ENCODE peak calls at places on chromosomes 5 and 9, in five cellular contexts. N, S, M, E and W are unnamed samples.

GRCh38 chr5:83149671-83150070 is 72.3 kb downstream of the XRCC4 start:
- DNase-seq in N (no peak), S (no peak), M (no peak), E (no peak), W (no peak)

GRCh38 chr9:111599092-111599947 is at the start of gene PTGR1:
- DNase-seq in N (peak), S (peak), M (peak), E (peak), W (peak)

GRCh38 chr5:136780518-136780917 is 415.2 kb upstream of the TRPC7 start:
- DNase-seq in N (no peak), S (no peak), M (no peak), E (no peak), W (no peak)

GRCh38 chr5:31993182-31993961 is 180.7 kb downstream of the GOLPH3 start:
- DNase-seq in N (no peak), S (no peak), M (no peak), E (no peak), W (no peak)

GRCh38 chr5:159797566-159797965 is 118.7 kb upstream of the ADRA1B start:
- DNase-seq in N (no peak), S (no peak), M (no peak), E (no peak), W (no peak)

GRCh38 chr9:30235068-30235467 is 2149.4 kb upstream of the ACO1 start:
- DNase-seq in N (no peak), S (no peak), M (no peak), E (no peak), W (no peak)

GRCh38 chr9:16445141-16445920 is 425.1 kb downstream of the BNC2 start:
- DNase-seq in N (no peak), S (no peak), M (no peak), E (no peak), W (no peak)

GRCh38 chr5:107425541-107426031 is 245.2 kb downstream of the EFNA5 start:
- DNase-seq in N (no peak), S (no peak), M (no peak), E (peak), W (no peak)

GRCh38 chr5:33409435-33410146 is 31.2 kb upstream of the TARS1 start:
- DNase-seq in N (no peak), S (no peak), M (no peak), E (no peak), W (peak)

GRCh38 chr9:33189331-33189731 is 22.2 kb upstream of the B4GALT1 start:
- DNase-seq in N (no peak), S (no peak), M (no peak), E (no peak), W (no peak)

GRCh38 chr5:851076-851475 is 290 bp upstream of the ZDHHC11 start:
- DNase-seq in N (no peak), S (no peak), M (no peak), E (no peak), W (no peak)

GRCh38 chr9:89527084-89527483 is 29.2 kb upstream of the SEMA4D start:
- DNase-seq in N (no peak), S (peak), M (no peak), E (no peak), W (peak)

GRCh38 chr9:125521462-125522327 is 185.3 kb downstream of the MAPKAP1 start:
- DNase-seq in N (peak), S (no peak), M (no peak), E (no peak), W (no peak)

GRCh38 chr5:127400524-127400923 is 109.9 kb downstream of the MEGF10 start:
- DNase-seq in N (no peak), S (no peak), M (no peak), E (no peak), W (no peak)

GRCh38 chr5:88188458-88189132 is 80.0 kb downstream of the TMEM161B start:
- DNase-seq in N (no peak), S (no peak), M (no peak), E (no peak), W (no peak)

GRCh38 chr9:8845376-8845775 is 1045.8 kb upstream of the DMAC1 start:
- DNase-seq in N (no peak), S (peak), M (no peak), E (no peak), W (peak)

GRCh38 chr9:89597711-89598707 is 6.8 kb upstream of the GADD45G start:
- DNase-seq in N (peak), S (peak), M (peak), E (peak), W (no peak)

GRCh38 chr9:36161187-36161586 is 8.0 kb upstream of the CCIN start:
- DNase-seq in N (no peak), S (no peak), M (no peak), E (no peak), W (no peak)

GRCh38 chr5:136058031-136058971 is 29.5 kb downstream of the TGFBI start:
- DNase-seq in N (no peak), S (peak), M (no peak), E (peak), W (no peak)

GRCh38 chr5:167528651-167529050 is 762.8 kb upstream of the WWC1 start:
- DNase-seq in N (no peak), S (no peak), M (no peak), E (no peak), W (no peak)

GRCh38 chr9:100730126-100730525 is 152.2 kb downstream of the CAVIN4 start:
- DNase-seq in N (no peak), S (no peak), M (no peak), E (no peak), W (no peak)

GRCh38 chr5:177162379-177162778 is 28.8 kb downstream of the NSD1 start:
- DNase-seq in N (no peak), S (no peak), M (no peak), E (no peak), W (no peak)

GRCh38 chr5:102809033-102809432 is 53.9 kb downstream of the PAM start:
- DNase-seq in N (no peak), S (no peak), M (no peak), E (no peak), W (no peak)

GRCh38 chr9:28443461-28443860 is 870.2 kb upstream of the C9orf72 start:
- DNase-seq in N (no peak), S (no peak), M (no peak), E (no peak), W (no peak)

GRCh38 chr9:93012998-93013855 is 45.3 kb upstream of the SUSD3 start:
- DNase-seq in N (no peak), S (no peak), M (no peak), E (no peak), W (no peak)

GRCh38 chr5:96388186-96388585 is 44.9 kb downstream of the PCSK1 start:
- DNase-seq in N (no peak), S (no peak), M (no peak), E (no peak), W (no peak)

GRCh38 chr5:65172486-65173129 is 309.1 kb downstream of the ADAMTS6 start:
- DNase-seq in N (no peak), S (no peak), M (no peak), E (no peak), W (no peak)